ENCODE peak calls at places on chromosomes 2 and 18, in seven cellular contexts. X is CD8-positive, alpha-beta memory T cell; I is K562; C is CD8-positive, alpha-beta T cell; Q is cardiac muscle cell; K is upper lobe of left lung; B is tibial artery. Y is an unnamed sample.

GRCh38 chr2:20472569-20472968 is 25.7 kb downstream of the RHOB start:
- DNase-seq in B (peak), I (no peak), Q (no peak), K (peak), X (no peak), C (no peak), Y (no peak)

GRCh38 chr2:191935247-191935646 is 88.4 kb upstream of the CAVIN2 start:
- DNase-seq in Q (peak), B (no peak), K (peak), X (no peak), I (no peak), C (no peak), Y (no peak)

GRCh38 chr2:233676046-233676445 is 4.3 kb downstream of the UGT1A9 start:
- DNase-seq in Q (no peak), I (no peak), K (no peak), C (no peak), X (no peak), B (no peak), Y (no peak)

GRCh38 chr18:44715245-44715644 is 34.6 kb downstream of the SETBP1 start:
- DNase-seq in C (no peak), K (no peak), I (no peak), X (no peak), Q (no peak), B (peak), Y (no peak)

GRCh38 chr2:214220251-214220650 is 190.6 kb upstream of the VWC2L start:
- DNase-seq in B (no peak), I (no peak), X (no peak), K (no peak), Q (no peak), C (no peak), Y (no peak)

GRCh38 chr2:46363535-46364170 is 66.4 kb downstream of the EPAS1 start:
- DNase-seq in Q (no peak), B (no peak), I (no peak), C (no peak), X (no peak), K (no peak), Y (no peak)

GRCh38 chr2:104033399-104033798 is 820.5 kb upstream of the POU3F3 start:
- DNase-seq in B (no peak), I (no peak), C (no peak), Q (peak), K (no peak), X (no peak), Y (no peak)

GRCh38 chr18:48921305-48922202 is 29.2 kb downstream of the SMAD7 start:
- DNase-seq in B (peak), K (no peak), C (no peak), Q (no peak), X (no peak), I (no peak), Y (no peak)

GRCh38 chr18:39244242-39244641 is 1678.6 kb upstream of the CELF4 start:
- DNase-seq in K (no peak), C (no peak), B (no peak), Q (no peak), I (no peak), X (no peak), Y (no peak)

GRCh38 chr2:170816499-170817246 is at the start of gene GAD1:
- DNase-seq in X (peak), I (peak), B (peak), Q (peak), K (peak), C (peak), Y (no peak)

GRCh38 chr2:203583696-203584095 is 48.6 kb upstream of the RAPH1 start:
- DNase-seq in K (peak), B (no peak), I (no peak), X (no peak), Q (peak), C (no peak), Y (no peak)

DNA sequence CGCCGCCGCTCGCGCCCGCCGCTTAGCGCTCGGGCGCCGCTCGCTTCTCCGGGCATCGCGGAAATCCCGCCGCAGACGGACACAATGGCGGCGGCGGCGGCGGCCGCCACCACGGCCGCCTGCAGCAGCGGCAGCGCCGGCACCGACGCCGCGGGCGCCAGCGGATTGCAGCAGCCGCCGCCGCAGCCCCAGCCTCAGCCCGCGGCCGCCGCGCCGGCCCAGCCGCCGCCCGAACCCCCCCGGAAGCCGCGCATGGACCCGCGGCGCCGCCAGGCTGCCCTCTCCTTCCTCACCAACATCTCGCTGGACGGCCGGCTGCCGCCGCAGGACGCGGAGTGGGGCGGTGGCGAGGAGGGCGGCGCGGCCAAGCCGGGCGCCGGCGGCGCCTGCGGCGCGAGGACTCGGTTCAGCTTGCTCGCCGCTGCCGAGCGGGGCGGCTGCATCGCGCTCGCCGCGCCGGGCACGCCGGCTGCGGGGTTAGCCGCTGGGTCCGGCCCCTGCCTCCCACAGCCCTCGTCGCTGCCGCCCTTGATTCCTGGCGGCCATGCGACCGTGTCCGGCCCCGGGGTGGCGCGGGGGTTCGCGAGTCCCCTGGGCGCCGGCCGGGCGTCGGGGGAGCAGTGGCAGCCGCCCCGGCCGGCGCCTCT is 517 bp downstream of the CABLES1 start:
- DNase-seq in K (no peak), C (peak), Q (peak), I (no peak), B (no peak), X (no peak), Y (no peak)
- H3K4me3 ChIP-seq in K (peak), C (no peak), Q (peak), I (no peak), B (peak), X (no peak), Y (peak)

GRCh38 chr18:3304832-3305231 is 42.9 kb downstream of the MYL12B start:
- DNase-seq in C (no peak), X (no peak), B (no peak), Q (no peak), I (no peak), K (no peak), Y (no peak)

GRCh38 chr18:3306391-3306790 is 44.5 kb downstream of the MYL12B start:
- DNase-seq in I (no peak), B (no peak), X (no peak), C (no peak), Q (no peak), K (no peak), Y (no peak)

GRCh38 chr18:3305933-3306332 is 44.0 kb downstream of the MYL12B start:
- DNase-seq in Q (no peak), X (no peak), B (no peak), C (no peak), I (no peak), K (no peak), Y (no peak)

GRCh38 chr18:3305354-3305762 is 43.4 kb downstream of the MYL12B start:
- DNase-seq in I (no peak), B (no peak), C (no peak), Q (no peak), X (peak), K (no peak), Y (no peak)
- H3K27ac ChIP-seq in I (no peak), B (no peak), C (no peak), Q (no peak), X (no peak), K (no peak), Y (no peak)

DNA sequence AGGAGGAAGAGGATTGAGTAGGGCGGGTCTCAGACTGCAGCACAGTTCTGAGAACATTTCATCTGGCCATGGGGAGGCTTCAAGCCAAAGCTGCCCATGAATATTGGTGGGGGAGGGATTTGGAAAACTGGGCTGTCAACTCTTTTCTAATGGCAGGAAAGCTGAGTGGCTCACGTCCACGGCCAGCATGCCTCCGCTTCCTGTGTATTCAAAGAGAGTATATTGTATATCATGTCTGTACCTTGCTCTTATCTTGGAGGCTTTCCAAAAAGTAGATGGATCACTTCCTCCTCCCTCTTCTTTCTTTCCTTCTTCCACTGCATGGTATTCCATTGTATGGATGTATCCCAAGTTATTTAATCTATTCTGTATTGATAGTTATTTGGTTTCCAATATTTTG is 24.4 kb downstream of the MC2R start:
- DNase-seq in Q (no peak), I (no peak), X (no peak), B (no peak), K (no peak), C (no peak), Y (no peak)
- H3K4me3 ChIP-seq in Q (no peak), I (no peak), X (no peak), B (no peak), K (no peak), C (no peak), Y (no peak)

GRCh38 chr2:207133493-207133861 is 32.3 kb downstream of the KLF7 start:
- DNase-seq in K (no peak), X (no peak), B (no peak), I (no peak), Q (no peak), C (no peak), Y (no peak)

GRCh38 chr2:207136872-207137271 is 28.9 kb downstream of the KLF7 start:
- DNase-seq in X (no peak), B (no peak), Q (peak), C (no peak), I (no peak), K (no peak), Y (no peak)

GRCh38 chr2:207135801-207136457 is 29.8 kb downstream of the KLF7 start:
- DNase-seq in C (no peak), B (no peak), X (no peak), K (no peak), I (no peak), Q (no peak), Y (no peak)

GRCh38 chr2:207133862-207134519 is 31.8 kb downstream of the KLF7 start:
- DNase-seq in Q (no peak), C (no peak), I (no peak), B (peak), X (no peak), K (peak), Y (no peak)

DNA sequence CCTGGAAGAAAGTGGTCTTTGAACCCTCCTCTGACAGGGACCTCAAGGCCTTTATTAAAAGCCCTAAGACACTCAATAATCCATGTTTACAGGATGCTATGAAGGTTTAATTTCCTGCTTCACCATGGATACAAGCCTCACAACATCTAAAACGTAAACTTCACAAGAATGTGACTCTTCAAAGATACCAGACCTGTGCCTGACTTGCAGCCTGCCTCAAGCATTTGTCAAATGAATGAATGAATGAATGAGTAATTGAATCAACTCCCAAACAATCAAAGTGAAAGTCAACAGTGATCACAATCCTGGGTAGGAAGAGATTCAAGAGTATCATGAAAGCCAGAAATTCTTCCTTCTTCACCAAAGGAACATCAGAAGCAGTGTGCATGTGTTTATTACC is 30.4 kb downstream of the KLF7 start:
- DNase-seq in X (no peak), B (no peak), I (no peak), Q (no peak), K (no peak), C (no peak), Y (no peak)
- H3K27ac ChIP-seq in X (no peak), B (peak), I (no peak), Q (no peak), K (peak), C (no peak), Y (no peak)

GRCh38 chr2:133241231-133241575 is 327.1 kb downstream of the NCKAP5 start:
- DNase-seq in Q (no peak), I (no peak), C (no peak), K (no peak), X (no peak), B (no peak), Y (no peak)

GRCh38 chr2:133235959-133236358 is 332.3 kb downstream of the NCKAP5 start:
- DNase-seq in B (no peak), C (no peak), Q (no peak), K (no peak), I (no peak), X (no peak), Y (no peak)

DNA sequence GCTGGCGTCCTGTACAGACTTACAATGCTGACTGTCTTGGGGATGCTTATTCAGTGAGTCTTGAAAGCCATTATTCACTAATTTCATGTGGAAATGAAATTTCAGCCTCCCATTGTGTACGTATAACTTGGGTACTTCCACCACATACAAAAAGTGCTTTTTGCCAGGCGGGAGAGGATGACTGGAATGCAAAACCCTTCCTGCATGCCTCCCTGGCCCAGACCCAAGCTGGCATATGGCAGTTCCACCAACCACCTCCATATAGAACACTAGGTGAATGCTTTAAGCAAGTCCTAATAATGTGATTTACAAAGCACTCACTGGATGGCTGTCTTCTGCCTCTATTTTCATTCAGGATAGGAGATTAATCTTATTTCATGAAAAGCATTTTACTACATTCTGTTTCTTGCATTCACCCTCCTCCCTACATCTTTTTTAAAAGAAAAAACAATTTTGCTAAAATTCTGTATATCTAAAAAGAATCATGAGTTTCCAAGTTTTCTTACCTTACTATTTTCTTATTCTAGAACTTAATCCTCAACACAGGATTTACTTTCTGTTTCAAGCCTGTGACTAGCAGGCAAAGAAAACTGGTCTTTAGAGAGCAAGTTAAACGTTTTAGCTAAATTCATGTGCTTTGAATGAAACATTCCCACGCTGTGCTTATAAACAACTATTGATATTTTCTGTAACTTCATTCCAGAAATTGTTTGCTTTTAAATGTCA is 327.6 kb downstream of the NCKAP5 start:
- DNase-seq in Q (no peak), B (no peak), K (no peak), X (no peak), C (no peak), I (no peak), Y (no peak)
- H3K4me3 ChIP-seq in Q (no peak), B (no peak), K (no peak), X (no peak), C (no peak), I (no peak), Y (no peak)

GRCh38 chr2:235669269-235669831 is 175.5 kb downstream of the AGAP1 start:
- DNase-seq in X (peak), K (peak), B (peak), I (no peak), C (peak), Q (peak), Y (peak)

GRCh38 chr2:235665656-235666239 is 171.9 kb downstream of the AGAP1 start:
- DNase-seq in Q (no peak), C (no peak), B (peak), K (no peak), I (no peak), X (no peak), Y (no peak)

GRCh38 chr2:235668782-235669181 is 174.9 kb downstream of the AGAP1 start:
- DNase-seq in Q (no peak), X (no peak), C (no peak), K (no peak), I (no peak), B (no peak), Y (no peak)

GRCh38 chr2:235663877-235664276 is 170.0 kb downstream of the AGAP1 start:
- DNase-seq in K (no peak), C (no peak), X (no peak), Q (no peak), B (no peak), I (no peak), Y (no peak)

GRCh38 chr2:235666240-235666781 is 172.5 kb downstream of the AGAP1 start:
- DNase-seq in C (no peak), I (no peak), K (no peak), X (peak), B (peak), Q (peak), Y (peak)
- H3K27ac ChIP-seq in C (no peak), I (no peak), K (no peak), X (no peak), B (no peak), Q (no peak), Y (no peak)

DNA sequence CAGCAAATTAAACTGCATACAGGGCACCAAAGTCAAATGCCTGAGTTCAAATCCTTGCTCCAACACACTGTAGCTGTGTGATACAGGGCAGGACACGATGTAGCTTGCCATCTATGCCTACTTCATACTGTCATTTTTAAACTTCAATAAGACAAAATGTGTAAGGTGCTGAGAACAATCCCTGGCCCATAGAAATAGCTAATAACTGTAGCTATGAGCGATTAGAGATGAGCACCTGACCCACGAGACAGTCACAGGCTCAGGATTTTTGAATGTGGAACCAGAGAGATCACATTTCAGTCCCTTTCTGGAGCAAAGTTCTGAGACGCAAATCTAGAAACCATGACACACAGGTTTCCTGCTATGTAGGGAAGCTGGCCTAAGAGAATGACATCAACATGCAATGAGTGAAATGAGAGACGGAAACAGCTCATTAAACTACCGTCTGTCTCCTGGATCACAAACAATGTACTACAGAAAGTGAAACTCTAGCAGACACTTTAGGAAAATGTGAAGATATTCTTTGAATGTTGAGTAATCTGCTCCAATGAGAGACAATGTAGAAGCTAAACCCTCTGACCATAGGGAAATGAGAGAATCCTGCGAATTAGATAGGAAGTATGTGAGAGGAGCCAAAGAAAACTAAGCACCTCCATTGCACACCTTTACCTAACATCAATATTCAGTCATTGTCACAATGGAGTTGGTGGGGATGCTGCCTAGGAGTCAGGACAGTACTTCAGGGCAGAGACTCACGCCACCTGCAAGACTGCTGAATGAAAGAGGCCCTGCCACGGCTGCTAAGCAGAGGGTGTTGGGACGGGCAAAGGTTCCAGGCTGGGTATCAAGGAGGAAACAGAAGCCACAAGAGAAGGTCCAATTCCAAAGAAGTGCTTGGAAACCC is 25.5 kb downstream of the B4GALT6 start:
- DNase-seq in K (no peak), X (no peak), Q (no peak), B (no peak), I (no peak), C (no peak), Y (no peak)
- H3K4me3 ChIP-seq in K (no peak), X (no peak), Q (no peak), B (no peak), I (no peak), C (no peak), Y (no peak)

DNA sequence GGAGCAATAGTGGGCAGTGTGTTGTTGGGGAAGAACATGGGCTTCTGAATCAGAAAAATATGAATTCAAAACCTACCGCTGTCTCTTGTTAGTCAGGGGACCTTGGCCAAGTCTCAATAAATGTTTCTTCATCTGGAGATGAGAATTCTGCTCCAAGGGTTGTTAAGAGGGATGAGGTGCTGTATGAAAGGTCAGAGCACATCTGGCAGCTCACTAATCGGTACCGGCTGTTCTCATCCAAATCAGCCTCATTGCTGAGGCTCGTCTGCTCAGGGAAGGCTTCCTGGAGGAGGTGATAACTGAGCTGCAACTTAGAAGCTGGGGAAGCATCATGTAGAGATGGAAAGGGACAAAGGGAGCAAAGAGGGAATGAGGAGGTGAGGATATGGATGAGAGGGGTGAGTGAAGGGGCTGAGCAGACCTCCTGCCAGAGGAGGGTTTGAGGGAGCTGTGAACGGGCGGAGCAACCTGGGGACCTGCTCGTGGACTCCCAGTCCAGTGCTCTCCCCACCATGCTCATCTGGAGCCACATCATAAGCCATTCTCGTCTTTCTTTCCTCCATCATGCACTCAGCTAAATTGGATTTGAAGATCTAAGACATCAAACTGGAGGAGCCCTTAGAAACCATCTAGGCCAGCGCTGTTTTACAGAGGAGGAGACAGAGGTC is 47.4 kb downstream of the GREB1 start:
- DNase-seq in I (no peak), X (no peak), Q (no peak), K (no peak), C (no peak), B (no peak), Y (no peak)
- H3K27ac ChIP-seq in I (no peak), X (no peak), Q (no peak), K (no peak), C (no peak), B (no peak), Y (no peak)

GRCh38 chr2:45170191-45170975 is 161.1 kb upstream of the SIX2 start:
- DNase-seq in Q (peak), I (no peak), K (no peak), C (peak), X (no peak), B (no peak), Y (peak)

GRCh38 chr2:45167885-45168284 is 158.6 kb upstream of the SIX2 start:
- DNase-seq in K (no peak), C (no peak), X (no peak), B (no peak), Q (no peak), I (no peak), Y (no peak)

GRCh38 chr2:45169339-45170190 is 160.3 kb upstream of the SIX2 start:
- DNase-seq in Q (peak), I (no peak), B (no peak), C (peak), X (no peak), K (no peak), Y (no peak)

GRCh38 chr2:45170976-45171514 is 161.8 kb upstream of the SIX2 start:
- DNase-seq in K (no peak), Q (peak), C (peak), I (no peak), B (no peak), X (no peak), Y (no peak)

GRCh38 chr2:45168731-45169338 is 159.6 kb upstream of the SIX2 start:
- DNase-seq in Q (peak), B (no peak), C (peak), X (no peak), K (no peak), I (no peak), Y (no peak)
- H3K4me3 ChIP-seq in Q (peak), B (peak), C (no peak), X (no peak), K (no peak), I (no peak), Y (peak)